ENCODE peak calls at places on chromosomes 4 and X, in six cellular contexts. W is activated CD4-positive, alpha-beta T cell treated with anti-CD3 and anti-CD28 coated beads, Interleukin-2, amount 50 U/mL, for 24 hours; T is NCI-H2029 treated with DMSO at 0.1 percent for 48 hours; U is effector memory CD4-positive, alpha-beta T cell; P is hypothalamus; O is naive thymus-derived CD8-positive, alpha-beta T cell. E is an unnamed sample.

GRCh38 chr4:53478671-53479456 is 101.4 kb downstream of the FIP1L1 start:
- DNase-seq in W (no peak), T (no peak), U (no peak), P (no peak), O (no peak), E (no peak)

GRCh38 chr4:76016383-76016782 is 6.9 kb downstream of the CXCL10 start:
- DNase-seq in W (no peak), T (no peak), U (no peak), P (no peak), O (no peak), E (no peak)

GRCh38 chrX:853304-853703 is 222.7 kb downstream of the SHOX start:
- DNase-seq in W (no peak), T (no peak), U (no peak), P (no peak), O (no peak), E (no peak)

GRCh38 chr4:85399270-85399669 is 75.7 kb upstream of the ARHGAP24 start:
- DNase-seq in W (no peak), T (no peak), U (no peak), P (no peak), O (no peak), E (no peak)

GRCh38 chrX:40912576-40912975 is 172.7 kb upstream of the USP9X start:
- DNase-seq in W (no peak), T (no peak), U (no peak), P (no peak), O (no peak), E (no peak)

GRCh38 chr4:73347497-73347896 is 56.6 kb upstream of the ALB start:
- DNase-seq in W (no peak), T (no peak), U (no peak), P (no peak), O (no peak), E (no peak)

GRCh38 chr4:15479913-15480185 is 10.2 kb downstream of the CC2D2A start:
- DNase-seq in W (no peak), T (no peak), U (no peak), P (no peak), O (no peak), E (no peak)

GRCh38 chr4:84167579-84167978 is 331.5 kb downstream of the NKX6-1 start:
- DNase-seq in W (no peak), T (no peak), U (no peak), P (no peak), O (no peak), E (no peak)

GRCh38 chr4:86178216-86178615 is 181.6 kb downstream of the MAPK10 start:
- DNase-seq in W (no peak), T (no peak), U (no peak), P (no peak), O (no peak), E (no peak)

GRCh38 chr4:159281781-159282180 is 178.9 kb downstream of the RAPGEF2 start:
- DNase-seq in W (no peak), T (no peak), U (no peak), P (no peak), O (no peak), E (no peak)

GRCh38 chr4:151709071-151709470 is 51.7 kb downstream of the GATB start:
- DNase-seq in W (no peak), T (no peak), U (no peak), P (no peak), O (no peak), E (no peak)

GRCh38 chr4:61408861-61409260 is 208.7 kb downstream of the ADGRL3 start:
- DNase-seq in W (no peak), T (no peak), U (no peak), P (no peak), O (no peak), E (no peak)

GRCh38 chr4:87559090-87559837 is 30.1 kb upstream of the SPARCL1 start:
- DNase-seq in W (no peak), T (peak), U (peak), P (no peak), O (peak), E (no peak)

GRCh38 chrX:140918398-140919043 is 83.9 kb upstream of the SPANXB1 start:
- DNase-seq in W (no peak), T (no peak), U (peak), P (peak), O (peak), E (peak)

GRCh38 chrX:2410279-2411020 is 90.3 kb downstream of the DHRSX start:
- DNase-seq in W (no peak), T (no peak), U (no peak), P (no peak), O (no peak), E (no peak)

GRCh38 chrX:10507181-10507580 is 113.2 kb downstream of the MID1 start:
- DNase-seq in W (no peak), T (no peak), U (no peak), P (no peak), O (no peak), E (no peak)

GRCh38 chrX:147899715-147900114 is 12.0 kb upstream of the FMR1 start:
- DNase-seq in W (no peak), T (no peak), U (no peak), P (no peak), O (no peak), E (no peak)

GRCh38 chr4:65071532-65071931 is 598.8 kb downstream of the EPHA5 start:
- DNase-seq in W (no peak), T (no peak), U (no peak), P (no peak), O (no peak), E (no peak)

GRCh38 chrX:130909469-130910136 is 6.6 kb upstream of the ENOX2 start:
- DNase-seq in W (no peak), T (no peak), U (no peak), P (no peak), O (no peak), E (no peak)

GRCh38 chrX:21986596-21986995 is 45.5 kb upstream of the PHEX start:
- DNase-seq in W (no peak), T (no peak), U (no peak), P (no peak), O (no peak), E (no peak)

GRCh38 chr4:151651496-151651895 is 109.3 kb downstream of the GATB start:
- DNase-seq in W (no peak), T (no peak), U (no peak), P (no peak), O (no peak), E (no peak)

E was measured in head of caudate nucleus.